ENCODE peak calls at places on chromosomes 16 and 17, in ten cellular contexts. W, Z, B, J, C, D, N, R, F and Y are unnamed samples.

GRCh38 chr17:17171991-17172939 is 33.9 kb downstream of the PLD6 start:
- DNase-seq in W (peak), Z (no peak), B (no peak), J (no peak), C (peak), D (no peak), N (no peak), R (no peak), F (no peak), Y (no peak)

GRCh38 chr17:78329263-78330059 is 30.4 kb downstream of the SOCS3 start:
- DNase-seq in W (no peak), Z (no peak), B (no peak), J (peak), C (no peak), D (peak), N (no peak), R (peak), F (peak), Y (no peak)

GRCh38 chr17:79612468-79613194 is 1.8 kb upstream of the RBFOX3 start:
- DNase-seq in W (peak), Z (no peak), B (peak), J (peak), C (no peak), D (peak), N (peak), R (peak), F (peak), Y (no peak)

GRCh38 chr17:5418858-5419355 is 555 bp downstream of the NUP88 start:
- DNase-seq in W (no peak), Z (no peak), B (no peak), J (peak), C (peak), D (peak), N (peak), R (peak), F (peak), Y (no peak)

GRCh38 chr16:8720080-8720966 is 45.9 kb downstream of the ABAT start:
- DNase-seq in W (peak), Z (no peak), B (no peak), J (no peak), C (no peak), D (no peak), N (peak), R (no peak), F (no peak), Y (no peak)

GRCh38 chr16:79767597-79768280 is 167.2 kb upstream of the MAF start:
- DNase-seq in W (peak), Z (no peak), B (no peak), J (no peak), C (no peak), D (no peak), N (no peak), R (peak), F (no peak), Y (no peak)

GRCh38 chr16:77211880-77212735 is 12.9 kb downstream of the SYCE1L start:
- DNase-seq in W (peak), Z (no peak), B (peak), J (no peak), C (peak), D (no peak), N (peak), R (peak), F (peak), Y (no peak)

GRCh38 chr16:53752566-53752965 is 48.6 kb downstream of the FTO start:
- DNase-seq in W (no peak), Z (no peak), B (no peak), J (no peak), C (no peak), D (no peak), N (no peak), R (no peak), F (no peak), Y (no peak)

GRCh38 chr17:32143525-32143865 is 1.2 kb downstream of the RHOT1 start:
- DNase-seq in W (no peak), Z (no peak), B (no peak), J (no peak), C (no peak), D (no peak), N (no peak), R (no peak), F (no peak), Y (no peak)

GRCh38 chr16:47142469-47143328 is 1.0 kb downstream of the NETO2 start:
- DNase-seq in W (no peak), Z (no peak), B (peak), J (peak), C (peak), D (peak), N (no peak), R (peak), F (peak), Y (no peak)

GRCh38 chr16:46812781-46813555 is 18.0 kb downstream of the C16orf87 start:
- DNase-seq in W (no peak), Z (no peak), B (no peak), J (no peak), C (no peak), D (no peak), N (no peak), R (no peak), F (no peak), Y (no peak)

GRCh38 chr16:81486555-81487061 is 42.0 kb downstream of the CMIP start:
- DNase-seq in W (no peak), Z (no peak), B (no peak), J (peak), C (peak), D (peak), N (no peak), R (peak), F (no peak), Y (no peak)

GRCh38 chr17:49585422-49586027 is 9.9 kb downstream of the NXPH3 start:
- DNase-seq in W (peak), Z (no peak), B (no peak), J (no peak), C (no peak), D (no peak), N (no peak), R (no peak), F (no peak), Y (no peak)

GRCh38 chr17:54426287-54426886 is 474.3 kb upstream of the TOM1L1 start:
- DNase-seq in W (peak), Z (no peak), B (no peak), J (no peak), C (no peak), D (no peak), N (no peak), R (peak), F (no peak), Y (no peak)

GRCh38 chr17:59842901-59843652 is 49.7 kb downstream of the TUBD1 start:
- DNase-seq in W (peak), Z (peak), B (peak), J (peak), C (no peak), D (peak), N (no peak), R (peak), F (peak), Y (peak)

GRCh38 chr16:2468142-2468724 is 2.9 kb upstream of the NTN3 start:
- DNase-seq in W (peak), Z (no peak), B (no peak), J (peak), C (no peak), D (no peak), N (peak), R (no peak), F (no peak), Y (no peak)

GRCh38 chr16:84680165-84680842 is 19.5 kb upstream of the USP10 start:
- DNase-seq in W (no peak), Z (no peak), B (peak), J (no peak), C (no peak), D (no peak), N (no peak), R (no peak), F (no peak), Y (no peak)

GRCh38 chr17:75878174-75878998 is at the start of gene TRIM47:
- DNase-seq in W (peak), Z (no peak), B (peak), J (peak), C (peak), D (peak), N (peak), R (peak), F (no peak), Y (no peak)

GRCh38 chr16:53129281-53130192 is 74.7 kb downstream of the CHD9 start:
- DNase-seq in W (no peak), Z (no peak), B (no peak), J (peak), C (no peak), D (no peak), N (no peak), R (peak), F (no peak), Y (no peak)

GRCh38 chr16:71373073-71373472 is 14.6 kb downstream of the CALB2 start:
- DNase-seq in W (no peak), Z (no peak), B (no peak), J (peak), C (no peak), D (peak), N (no peak), R (peak), F (no peak), Y (no peak)

GRCh38 chr17:11986939-11987329 is 10.3 kb downstream of the ZNF18 start:
- DNase-seq in W (no peak), Z (peak), B (no peak), J (peak), C (no peak), D (peak), N (no peak), R (peak), F (no peak), Y (peak)

GRCh38 chr17:30472238-30472890 is 4.8 kb upstream of the GOSR1 start:
- DNase-seq in W (no peak), Z (no peak), B (no peak), J (no peak), C (no peak), D (no peak), N (no peak), R (peak), F (no peak), Y (no peak)

GRCh38 chr17:12136646-12137045 is 116.0 kb downstream of the MAP2K4 start:
- DNase-seq in W (no peak), Z (no peak), B (no peak), J (no peak), C (no peak), D (no peak), N (no peak), R (no peak), F (no peak), Y (no peak)

GRCh38 chr17:80931421-80932265 is 60.0 kb upstream of the CHMP6 start:
- DNase-seq in W (peak), Z (no peak), B (peak), J (peak), C (no peak), D (peak), N (no peak), R (peak), F (no peak), Y (peak)

GRCh38 chr17:82247856-82248671 is 19.2 kb downstream of the SLC16A3 start:
- DNase-seq in W (no peak), Z (no peak), B (peak), J (no peak), C (no peak), D (no peak), N (no peak), R (no peak), F (no peak), Y (no peak)

GRCh38 chr16:88508868-88509748 is 56.0 kb downstream of the ZFPM1 start:
- DNase-seq in W (no peak), Z (no peak), B (no peak), J (no peak), C (no peak), D (no peak), N (peak), R (no peak), F (no peak), Y (no peak)

GRCh38 chr16:66473654-66474519 is 46.8 kb downstream of the BEAN1 start:
- DNase-seq in W (peak), Z (no peak), B (no peak), J (no peak), C (no peak), D (no peak), N (no peak), R (no peak), F (no peak), Y (no peak)
- TF ChIP-seq CTCF in W (peak), Z (no peak), B (no peak), J (no peak), C (no peak), D (no peak), N (no peak), R (no peak), F (no peak), Y (no peak)

GRCh38 chr16:29972992-29973383 is 680 bp upstream of the TAOK2 start:
- DNase-seq in W (no peak), Z (no peak), B (no peak), J (no peak), C (no peak), D (no peak), N (no peak), R (no peak), F (no peak), Y (no peak)
- H3K4me3 ChIP-seq in W (no peak), Z (no peak), B (no peak), J (no peak), C (no peak), D (no peak), N (no peak), R (no peak), F (peak), Y (no peak)

GRCh38 chr17:10762037-10762436 is 32.2 kb upstream of the TMEM220 start:
- DNase-seq in W (no peak), Z (no peak), B (no peak), J (no peak), C (no peak), D (no peak), N (no peak), R (no peak), F (no peak), Y (no peak)
- TF ChIP-seq CTCF in W (no peak), Z (no peak), B (no peak), J (no peak), C (no peak), D (no peak), N (no peak), R (no peak), F (no peak), Y (no peak)

GRCh38 chr16:86498155-86498651 is 12.1 kb upstream of the FOXF1 start:
- DNase-seq in W (peak), Z (no peak), B (no peak), J (peak), C (no peak), D (no peak), N (no peak), R (no peak), F (no peak), Y (no peak)
- H3K4me3 ChIP-seq in W (no peak), Z (no peak), B (peak), J (peak), C (no peak), D (no peak), N (no peak), R (no peak), F (no peak), Y (no peak)